ENCODE peak calls at places on chromosomes 5 and 9, in ten cellular contexts. One of them, this sample, is unnamed.
A peak's percentile ranks its signal among the peaks of the same experiment; 100 is the strongest.

GRCh38 chr5:87403899-87404298 is 8.8 kb downstream of the CCNH start:
- DNase-seq in HCT116: no peak
- DNase-seq in CD8-positive, alpha-beta memory T cell: no peak
- DNase-seq in MM.1S: no peak
- DNase-seq in IMR-90: no peak
- DNase-seq in SJSA1: no peak
- DNase-seq in brain microvascular endothelial cell: no peak
- DNase-seq in breast epithelium: no peak
- DNase-seq in RWPE1: no peak
- DNase-seq in CD4-positive, alpha-beta T cell: no peak
- DNase-seq in this sample: no peak

GRCh38 chr9:104895572-104895971 is 32.4 kb downstream of the ABCA1 start:
- DNase-seq in HCT116: no peak
- DNase-seq in CD8-positive, alpha-beta memory T cell: no peak
- DNase-seq in MM.1S: no peak
- DNase-seq in IMR-90: peak; percentile 90
- DNase-seq in SJSA1: no peak
- DNase-seq in brain microvascular endothelial cell: peak; percentile 80
- DNase-seq in breast epithelium: no peak
- DNase-seq in RWPE1: peak; percentile 45
- DNase-seq in CD4-positive, alpha-beta T cell: no peak
- DNase-seq in this sample: peak; percentile 24

GRCh38 chr5:174145821-174146220 is 100.3 kb downstream of the NSG2 start:
- DNase-seq in HCT116: no peak
- DNase-seq in CD8-positive, alpha-beta memory T cell: no peak
- DNase-seq in MM.1S: no peak
- DNase-seq in IMR-90: no peak
- DNase-seq in SJSA1: peak; percentile 38
- DNase-seq in brain microvascular endothelial cell: no peak
- DNase-seq in breast epithelium: no peak
- DNase-seq in RWPE1: no peak
- DNase-seq in CD4-positive, alpha-beta T cell: no peak
- DNase-seq in this sample: no peak

GRCh38 chr9:111839387-111839786 is 44.6 kb upstream of the SHOC1 start:
- DNase-seq in HCT116: no peak
- DNase-seq in CD8-positive, alpha-beta memory T cell: no peak
- DNase-seq in MM.1S: no peak
- DNase-seq in IMR-90: peak; percentile 49
- DNase-seq in SJSA1: no peak
- DNase-seq in brain microvascular endothelial cell: peak; percentile 28
- DNase-seq in breast epithelium: no peak
- DNase-seq in RWPE1: no peak
- DNase-seq in CD4-positive, alpha-beta T cell: no peak
- DNase-seq in this sample: no peak

GRCh38 chr9:107976767-107977166 is 487.2 kb upstream of the KLF4 start:
- DNase-seq in HCT116: no peak
- DNase-seq in CD8-positive, alpha-beta memory T cell: no peak
- DNase-seq in MM.1S: no peak
- DNase-seq in IMR-90: no peak
- DNase-seq in SJSA1: no peak
- DNase-seq in brain microvascular endothelial cell: no peak
- DNase-seq in breast epithelium: no peak
- DNase-seq in RWPE1: no peak
- DNase-seq in CD4-positive, alpha-beta T cell: no peak
- DNase-seq in this sample: no peak

GRCh38 chr5:132298813-132299212 is 4.6 kb downstream of the SLC22A4 start:
- DNase-seq in HCT116: no peak
- DNase-seq in CD8-positive, alpha-beta memory T cell: no peak
- DNase-seq in MM.1S: no peak
- DNase-seq in IMR-90: no peak
- DNase-seq in SJSA1: peak; percentile 30
- DNase-seq in brain microvascular endothelial cell: no peak
- DNase-seq in breast epithelium: no peak
- DNase-seq in RWPE1: no peak
- DNase-seq in CD4-positive, alpha-beta T cell: no peak
- DNase-seq in this sample: no peak

GRCh38 chr9:22469928-22470544 is 23.4 kb downstream of the DMRTA1 start:
- DNase-seq in HCT116: peak; percentile 26
- DNase-seq in CD8-positive, alpha-beta memory T cell: no peak
- DNase-seq in MM.1S: peak; percentile 53
- DNase-seq in IMR-90: peak; percentile 13
- DNase-seq in SJSA1: no peak
- DNase-seq in brain microvascular endothelial cell: peak; percentile 36
- DNase-seq in breast epithelium: no peak
- DNase-seq in RWPE1: peak; percentile 50
- DNase-seq in CD4-positive, alpha-beta T cell: no peak
- DNase-seq in this sample: no peak

GRCh38 chr5:66113160-66113559 is 30.9 kb upstream of the SREK1 start:
- DNase-seq in HCT116: peak; percentile 33
- DNase-seq in CD8-positive, alpha-beta memory T cell: no peak
- DNase-seq in MM.1S: no peak
- DNase-seq in IMR-90: peak; percentile 69
- DNase-seq in SJSA1: peak; percentile 52
- DNase-seq in brain microvascular endothelial cell: peak; percentile 73
- DNase-seq in breast epithelium: no peak
- DNase-seq in RWPE1: peak; percentile 41
- DNase-seq in CD4-positive, alpha-beta T cell: no peak
- DNase-seq in this sample: peak; percentile 18

DNA sequence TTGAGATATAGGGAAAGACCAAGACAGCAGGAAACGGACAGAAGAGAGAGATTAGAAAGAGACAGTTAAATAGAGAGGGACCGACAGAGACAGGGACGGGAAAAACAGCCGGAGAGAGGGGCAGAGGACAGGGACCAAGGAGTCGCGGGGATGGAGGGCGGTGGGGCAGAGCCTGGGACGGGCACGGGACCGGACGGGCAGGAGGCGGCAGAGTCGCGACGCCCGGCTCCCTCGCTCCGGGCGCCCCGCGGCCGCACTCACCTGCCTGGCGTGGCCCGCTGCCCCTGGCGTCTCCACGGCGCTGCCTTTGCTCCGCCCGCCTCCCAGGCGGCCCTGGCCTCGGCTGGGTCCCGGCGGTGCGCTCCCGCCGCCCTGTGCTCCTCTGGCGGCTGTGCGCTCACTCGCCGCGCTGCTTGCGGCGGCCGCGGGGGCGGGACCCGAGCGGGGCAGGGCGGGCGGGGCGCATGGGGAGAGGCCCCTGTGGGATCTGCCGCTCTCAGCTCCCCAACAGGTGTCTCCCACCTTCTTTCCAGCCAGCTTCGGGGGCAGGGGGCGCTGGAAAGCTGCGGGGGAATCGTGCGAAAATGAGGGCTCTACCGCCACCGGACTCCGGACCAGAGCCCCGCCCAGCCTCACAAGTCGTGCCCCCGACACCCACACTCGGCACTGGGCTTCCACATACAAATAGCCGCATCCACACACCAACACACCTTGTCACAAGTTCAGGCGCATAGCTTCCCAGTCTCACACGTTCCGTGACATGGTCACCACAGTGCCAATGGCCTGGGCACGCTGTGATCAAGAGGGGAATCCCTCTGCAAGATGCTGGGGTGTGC is at the start of gene ARID3C:
- DNase-seq in HCT116: no peak
- DNase-seq in CD8-positive, alpha-beta memory T cell: peak; percentile 23
- DNase-seq in MM.1S: peak; percentile 48
- DNase-seq in IMR-90: no peak
- DNase-seq in SJSA1: no peak
- DNase-seq in brain microvascular endothelial cell: no peak
- DNase-seq in breast epithelium: no peak
- DNase-seq in RWPE1: peak; percentile 49
- DNase-seq in CD4-positive, alpha-beta T cell: no peak
- DNase-seq in this sample: no peak
- H3K27ac ChIP-seq in HCT116: no peak within 1 kb of the TSS
- H3K27ac ChIP-seq in CD8-positive, alpha-beta memory T cell: no peak within 1 kb of the TSS
- H3K27ac ChIP-seq in MM.1S: no peak within 1 kb of the TSS
- H3K27ac ChIP-seq in IMR-90: no peak within 1 kb of the TSS
- H3K27ac ChIP-seq in SJSA1: no peak within 1 kb of the TSS
- H3K27ac ChIP-seq in brain microvascular endothelial cell: no peak within 1 kb of the TSS
- H3K27ac ChIP-seq in breast epithelium: no peak within 1 kb of the TSS
- H3K27ac ChIP-seq in RWPE1: no peak within 1 kb of the TSS
- H3K27ac ChIP-seq in CD4-positive, alpha-beta T cell: no peak within 1 kb of the TSS
- H3K27ac ChIP-seq in this sample: no peak within 1 kb of the TSS

GRCh38 chr9:121774715-121775613 is 123.5 kb downstream of the DAB2IP start:
- DNase-seq in HCT116: no peak
- DNase-seq in CD8-positive, alpha-beta memory T cell: no peak
- DNase-seq in MM.1S: no peak
- DNase-seq in IMR-90: no peak
- DNase-seq in SJSA1: no peak
- DNase-seq in brain microvascular endothelial cell: no peak
- DNase-seq in breast epithelium: no peak
- DNase-seq in RWPE1: no peak
- DNase-seq in CD4-positive, alpha-beta T cell: no peak
- DNase-seq in this sample: no peak

GRCh38 chr9:121779381-121780117 is 128.1 kb downstream of the DAB2IP start:
- DNase-seq in HCT116: no peak
- DNase-seq in CD8-positive, alpha-beta memory T cell: no peak
- DNase-seq in MM.1S: no peak
- DNase-seq in IMR-90: no peak
- DNase-seq in SJSA1: no peak
- DNase-seq in brain microvascular endothelial cell: peak; percentile 72
- DNase-seq in breast epithelium: no peak
- DNase-seq in RWPE1: no peak
- DNase-seq in CD4-positive, alpha-beta T cell: no peak
- DNase-seq in this sample: no peak

GRCh38 chr9:121776009-121776738 is 124.7 kb downstream of the DAB2IP start:
- DNase-seq in HCT116: no peak
- DNase-seq in CD8-positive, alpha-beta memory T cell: no peak
- DNase-seq in MM.1S: no peak
- DNase-seq in IMR-90: no peak
- DNase-seq in SJSA1: no peak
- DNase-seq in brain microvascular endothelial cell: no peak
- DNase-seq in breast epithelium: no peak
- DNase-seq in RWPE1: no peak
- DNase-seq in CD4-positive, alpha-beta T cell: no peak
- DNase-seq in this sample: no peak

GRCh38 chr9:121778252-121779225 is 127.1 kb downstream of the DAB2IP start:
- DNase-seq in HCT116: no peak
- DNase-seq in CD8-positive, alpha-beta memory T cell: no peak
- DNase-seq in MM.1S: no peak
- DNase-seq in IMR-90: peak; percentile 60
- DNase-seq in SJSA1: no peak
- DNase-seq in brain microvascular endothelial cell: no peak
- DNase-seq in breast epithelium: no peak
- DNase-seq in RWPE1: no peak
- DNase-seq in CD4-positive, alpha-beta T cell: no peak
- DNase-seq in this sample: no peak

DNA sequence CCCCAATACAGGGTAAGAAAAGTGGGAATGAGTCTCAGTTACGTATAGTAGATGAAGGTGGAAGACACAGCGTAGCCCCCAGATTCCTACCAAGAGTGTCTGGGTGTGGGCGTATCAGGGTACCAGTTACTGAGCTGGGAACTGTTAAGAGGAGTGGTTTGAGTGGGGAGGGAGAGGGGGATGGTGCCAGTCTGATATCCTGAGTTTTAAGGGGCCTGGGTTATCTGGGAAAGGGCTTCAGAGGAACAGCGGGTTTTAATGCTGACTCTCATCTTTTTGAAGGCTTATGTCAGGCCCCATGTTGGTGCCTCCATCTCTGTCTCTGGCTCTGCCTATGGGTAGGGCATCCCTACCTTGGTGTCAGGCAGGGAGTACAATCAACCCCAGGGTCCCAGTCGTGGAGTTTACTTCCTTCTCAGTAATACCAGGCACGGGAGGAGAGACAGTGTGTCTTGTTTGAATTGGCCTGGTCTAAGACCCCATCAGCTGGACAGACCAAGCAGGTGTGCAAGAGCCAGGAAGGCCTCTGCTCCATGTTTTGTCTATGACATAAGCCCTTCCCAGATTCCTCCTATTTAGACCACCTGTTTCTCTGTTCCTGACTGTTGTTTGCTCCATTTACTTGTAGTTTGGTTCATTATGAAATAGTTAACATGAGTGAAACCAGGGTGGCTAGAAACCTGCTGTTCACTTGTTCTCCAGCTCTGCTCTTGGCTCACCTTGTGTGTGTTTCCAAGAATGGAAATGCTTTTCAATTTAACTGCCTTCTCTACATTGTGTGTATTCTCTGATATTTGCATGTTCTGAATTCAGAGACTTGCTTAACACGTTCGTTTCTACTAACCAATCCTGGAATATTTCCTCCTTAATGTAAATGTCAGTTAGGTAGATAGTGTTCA is 125.6 kb downstream of the DAB2IP start:
- DNase-seq in HCT116: no peak
- DNase-seq in CD8-positive, alpha-beta memory T cell: no peak
- DNase-seq in MM.1S: no peak
- DNase-seq in IMR-90: no peak
- DNase-seq in SJSA1: no peak
- DNase-seq in brain microvascular endothelial cell: no peak
- DNase-seq in breast epithelium: no peak
- DNase-seq in RWPE1: no peak
- DNase-seq in CD4-positive, alpha-beta T cell: no peak
- DNase-seq in this sample: no peak
- H3K27ac ChIP-seq in HCT116: no peak overlapping the region
- H3K27ac ChIP-seq in CD8-positive, alpha-beta memory T cell: no peak overlapping the region
- H3K27ac ChIP-seq in MM.1S: no peak overlapping the region
- H3K27ac ChIP-seq in IMR-90: no peak overlapping the region
- H3K27ac ChIP-seq in SJSA1: no peak overlapping the region
- H3K27ac ChIP-seq in brain microvascular endothelial cell: no peak overlapping the region
- H3K27ac ChIP-seq in breast epithelium: no peak overlapping the region
- H3K27ac ChIP-seq in RWPE1: no peak overlapping the region
- H3K27ac ChIP-seq in CD4-positive, alpha-beta T cell: no peak overlapping the region
- H3K27ac ChIP-seq in this sample: no peak overlapping the region

GRCh38 chr5:176134529-176135223 is 103.5 kb upstream of the SIMC1 start:
- DNase-seq in HCT116: no peak
- DNase-seq in CD8-positive, alpha-beta memory T cell: no peak
- DNase-seq in MM.1S: no peak
- DNase-seq in IMR-90: no peak
- DNase-seq in SJSA1: no peak
- DNase-seq in brain microvascular endothelial cell: no peak
- DNase-seq in breast epithelium: no peak
- DNase-seq in RWPE1: no peak
- DNase-seq in CD4-positive, alpha-beta T cell: no peak
- DNase-seq in this sample: no peak

GRCh38 chr5:176133877-176134276 is 104.3 kb upstream of the SIMC1 start:
- DNase-seq in HCT116: no peak
- DNase-seq in CD8-positive, alpha-beta memory T cell: no peak
- DNase-seq in MM.1S: no peak
- DNase-seq in IMR-90: no peak
- DNase-seq in SJSA1: no peak
- DNase-seq in brain microvascular endothelial cell: no peak
- DNase-seq in breast epithelium: no peak
- DNase-seq in RWPE1: no peak
- DNase-seq in CD4-positive, alpha-beta T cell: no peak
- DNase-seq in this sample: no peak

GRCh38 chr5:176131771-176132170 is 106.5 kb upstream of the SIMC1 start:
- DNase-seq in HCT116: no peak
- DNase-seq in CD8-positive, alpha-beta memory T cell: no peak
- DNase-seq in MM.1S: no peak
- DNase-seq in IMR-90: no peak
- DNase-seq in SJSA1: no peak
- DNase-seq in brain microvascular endothelial cell: no peak
- DNase-seq in breast epithelium: no peak
- DNase-seq in RWPE1: no peak
- DNase-seq in CD4-positive, alpha-beta T cell: no peak
- DNase-seq in this sample: no peak

GRCh38 chr5:176133289-176133870 is 104.8 kb upstream of the SIMC1 start:
- DNase-seq in HCT116: no peak
- DNase-seq in CD8-positive, alpha-beta memory T cell: no peak
- DNase-seq in MM.1S: no peak
- DNase-seq in IMR-90: no peak
- DNase-seq in SJSA1: no peak
- DNase-seq in brain microvascular endothelial cell: no peak
- DNase-seq in breast epithelium: no peak
- DNase-seq in RWPE1: no peak
- DNase-seq in CD4-positive, alpha-beta T cell: no peak
- DNase-seq in this sample: no peak

GRCh38 chr5:176132471-176133288 is 105.5 kb upstream of the SIMC1 start:
- DNase-seq in HCT116: no peak
- DNase-seq in CD8-positive, alpha-beta memory T cell: no peak
- DNase-seq in MM.1S: no peak
- DNase-seq in IMR-90: no peak
- DNase-seq in SJSA1: no peak
- DNase-seq in brain microvascular endothelial cell: no peak
- DNase-seq in breast epithelium: no peak
- DNase-seq in RWPE1: no peak
- DNase-seq in CD4-positive, alpha-beta T cell: peak; percentile 2
- DNase-seq in this sample: no peak
- H3K27ac ChIP-seq in HCT116: no peak overlapping the region
- H3K27ac ChIP-seq in CD8-positive, alpha-beta memory T cell: no peak overlapping the region
- H3K27ac ChIP-seq in MM.1S: no peak overlapping the region
- H3K27ac ChIP-seq in IMR-90: no peak overlapping the region
- H3K27ac ChIP-seq in SJSA1: no peak overlapping the region
- H3K27ac ChIP-seq in brain microvascular endothelial cell: no peak overlapping the region
- H3K27ac ChIP-seq in breast epithelium: no peak overlapping the region
- H3K27ac ChIP-seq in RWPE1: no peak overlapping the region
- H3K27ac ChIP-seq in CD4-positive, alpha-beta T cell: no peak overlapping the region
- H3K27ac ChIP-seq in this sample: no peak overlapping the region

GRCh38 chr9:95084254-95084934 is 233.1 kb downstream of the FANCC start:
- DNase-seq in HCT116: no peak
- DNase-seq in CD8-positive, alpha-beta memory T cell: no peak
- DNase-seq in MM.1S: no peak
- DNase-seq in IMR-90: no peak
- DNase-seq in SJSA1: no peak
- DNase-seq in brain microvascular endothelial cell: no peak
- DNase-seq in breast epithelium: no peak
- DNase-seq in RWPE1: no peak
- DNase-seq in CD4-positive, alpha-beta T cell: no peak
- DNase-seq in this sample: no peak
- H3K27ac ChIP-seq in HCT116: no peak overlapping the region
- H3K27ac ChIP-seq in CD8-positive, alpha-beta memory T cell: no peak overlapping the region
- H3K27ac ChIP-seq in MM.1S: no peak overlapping the region
- H3K27ac ChIP-seq in IMR-90: no peak overlapping the region
- H3K27ac ChIP-seq in SJSA1: no peak overlapping the region
- H3K27ac ChIP-seq in brain microvascular endothelial cell: no peak overlapping the region
- H3K27ac ChIP-seq in breast epithelium: no peak overlapping the region
- H3K27ac ChIP-seq in RWPE1: peak overlapping the region; percentile 98
- H3K27ac ChIP-seq in CD4-positive, alpha-beta T cell: no peak overlapping the region
- H3K27ac ChIP-seq in this sample: peak overlapping the region; percentile 12

This sample was measured in epithelial cell of prostate.